ENCODE peak calls at places on chromosome 13, in ten cellular contexts. L is endothelial cell; S is NCI-H146; F is sigmoid colon; Z is nephron progenitor cell; E is cardiac fibroblast; C is neuronal stem cell; T is activated naive CD8-positive, alpha-beta T cell treated with anti-CD3 and anti-CD28 coated beads for 36 hours; X is mucosa of gallbladder; O is ELF-1. P is an unnamed sample.

GRCh38 chr13:97258801-97259200 is 36.7 kb downstream of the MBNL2 start:
- DNase-seq in L (no peak), O (peak; percentile 41), T (no peak), S (no peak), E (peak; percentile 73), Z (no peak), F (no peak), C (no peak), X (no peak), P (no peak)

GRCh38 chr13:79898996-79899395 is 418.0 kb downstream of the NDFIP2 start:
- DNase-seq in F (no peak), O (no peak), L (no peak), Z (no peak), E (no peak), C (no peak), T (no peak), X (no peak), S (no peak), P (no peak)

GRCh38 chr13:65966991-65967451 is 1263.1 kb downstream of the PCDH9 start:
- DNase-seq in O (peak; percentile 50), X (no peak), E (peak; percentile 65), C (no peak), S (no peak), T (no peak), Z (no peak), F (no peak), L (no peak), P (no peak)

GRCh38 chr13:23617551-23618014 is 47.4 kb downstream of the TNFRSF19 start:
- DNase-seq in L (no peak), F (no peak), Z (no peak), S (no peak), X (no peak), E (peak; percentile 68), T (no peak), O (peak; percentile 72), C (no peak), P (no peak)

GRCh38 chr13:42405665-42406390 is 133.9 kb downstream of the AKAP11 start:
- DNase-seq in O (no peak), Z (no peak), S (no peak), L (no peak), X (no peak), C (no peak), E (peak; percentile 6), F (no peak), T (peak; percentile 74), P (no peak)

GRCh38 chr13:59846845-59847620 is 316.7 kb downstream of the DIAPH3 start:
- DNase-seq in L (no peak), F (no peak), E (no peak), X (no peak), Z (no peak), C (peak; percentile 23), S (no peak), T (no peak), O (peak; percentile 12), P (no peak)

GRCh38 chr13:19769854-19770253 is 12.9 kb downstream of the PSPC1 start:
- DNase-seq in S (no peak), L (no peak), E (no peak), C (no peak), O (no peak), Z (no peak), X (no peak), F (no peak), T (no peak), P (no peak)

GRCh38 chr13:107716741-107717140 is 498.6 kb downstream of the LIG4 start:
- DNase-seq in O (no peak), T (no peak), F (no peak), Z (no peak), S (no peak), E (no peak), X (no peak), C (no peak), L (no peak), P (no peak)

GRCh38 chr13:36057041-36057440 is 74.1 kb downstream of the DCLK1 start:
- DNase-seq in T (no peak), L (no peak), S (no peak), Z (peak; percentile 8), X (no peak), O (no peak), F (no peak), C (no peak), E (no peak), P (no peak)

GRCh38 chr13:30829145-30829544 is 76.9 kb upstream of the MEDAG start:
- DNase-seq in F (no peak), T (no peak), X (no peak), O (no peak), L (no peak), Z (no peak), C (no peak), S (no peak), E (peak; percentile 49), P (no peak)

GRCh38 chr13:34942732-34943674 is 933 bp downstream of the NBEA start:
- DNase-seq in C (peak; percentile 52), X (peak; percentile 18), O (peak; percentile 77), E (no peak), F (peak; percentile 72), Z (peak; percentile 61), S (peak; percentile 83), T (peak; percentile 19), L (peak; percentile 33), P (peak; percentile 15)

GRCh38 chr13:52862358-52863206 is 14.1 kb upstream of the PCDH8 start:
- DNase-seq in S (peak; percentile 46), X (no peak), O (peak; percentile 78), C (no peak), E (no peak), Z (peak; percentile 66), F (no peak), T (no peak), L (peak; percentile 72), P (no peak)

GRCh38 chr13:40190656-40191100 is 475.8 kb downstream of the FOXO1 start:
- DNase-seq in S (peak; percentile 24), Z (no peak), E (peak; percentile 85), O (peak; percentile 68), C (peak; percentile 57), T (peak; percentile 42), X (peak; percentile 65), F (peak; percentile 74), L (no peak), P (peak; percentile 87)

GRCh38 chr13:98353750-98354149 is 176.7 kb upstream of the RNF113B start:
- DNase-seq in F (no peak), Z (no peak), O (no peak), T (no peak), S (no peak), C (no peak), E (no peak), L (no peak), X (no peak), P (no peak)

GRCh38 chr13:46799139-46799538 is 2.2 kb upstream of the ESD start:
- DNase-seq in T (no peak), Z (no peak), L (no peak), X (no peak), C (no peak), F (no peak), E (no peak), S (no peak), O (no peak), P (no peak)

GRCh38 chr13:85108356-85108755 is 690.9 kb downstream of the SLITRK6 start:
- DNase-seq in T (no peak), F (no peak), L (no peak), Z (no peak), E (no peak), C (no peak), S (no peak), X (no peak), O (no peak), P (no peak)

GRCh38 chr13:46567671-46568070 is 14.7 kb downstream of the LRCH1 start:
- DNase-seq in C (no peak), F (no peak), X (no peak), E (no peak), O (no peak), Z (no peak), S (no peak), T (no peak), L (no peak), P (no peak)

GRCh38 chr13:60402022-60402421 is 5.0 kb downstream of the TDRD3 start:
- DNase-seq in L (no peak), O (no peak), T (no peak), F (no peak), X (no peak), S (no peak), C (no peak), E (no peak), Z (no peak), P (no peak)